ENCODE peak calls at places on chromosome X, in five cellular contexts. K is hepatocyte, F is tibial artery, Q is psoas muscle, T is osteoblast. E is an unnamed sample. For H3K36me3, the result is how much of the 10 kb centered on the place peaks cover.

GRCh38 chrX:13482764-13483552 is 86.4 kb upstream of the EGFL6 start:
- DNase-seq in K (no peak), F (no peak), Q (no peak), T (no peak), E (no peak)

GRCh38 chrX:56564182-56564885 is 907 bp downstream of the UBQLN2 start:
- DNase-seq in K (peak), T (peak), Q (peak), F (peak), E (peak)

GRCh38 chrX:132576945-132577344 is 88.1 kb upstream of the MBNL3 start:
- DNase-seq in K (no peak), F (no peak), T (no peak), Q (no peak), E (no peak)

GRCh38 chrX:15680401-15680800 is 15.8 kb upstream of the CLTRN start:
- DNase-seq in F (no peak), K (peak), T (no peak), Q (no peak), E (peak)

GRCh38 chrX:28639502-28639901 is 52.3 kb downstream of the IL1RAPL1 start:
- DNase-seq in K (no peak), Q (no peak), F (no peak), T (no peak), E (peak)

GRCh38 chrX:47936224-47936939 is 67.4 kb downstream of the ZNF182 start:
- DNase-seq in F (no peak), K (peak), T (peak), Q (no peak), E (no peak)

GRCh38 chrX:119647552-119648420 is 41.6 kb upstream of the NKRF start:
- DNase-seq in T (no peak), F (no peak), K (no peak), Q (no peak), E (no peak)

GRCh38 chrX:87702795-87703194 is 185.2 kb downstream of the KLHL4 start:
- DNase-seq in F (no peak), T (no peak), K (no peak), Q (no peak), E (no peak)

GRCh38 chrX:20452487-20452886 is 185.8 kb upstream of the RPS6KA3 start:
- DNase-seq in F (no peak), Q (no peak), K (no peak), T (no peak), E (no peak)

GRCh38 chrX:17544831-17545230 is 169.8 kb downstream of the NHS start:
- DNase-seq in Q (no peak), T (no peak), K (peak), F (no peak), E (no peak)

GRCh38 chrX:68939868-68940267 is 111.0 kb downstream of the EFNB1 start:
- DNase-seq in Q (no peak), T (no peak), K (no peak), F (no peak), E (no peak)

GRCh38 chrX:149993989-149994388 is 55.7 kb upstream of the EOLA2 start:
- DNase-seq in F (no peak), Q (no peak), K (no peak), T (no peak), E (no peak)

GRCh38 chrX:19758536-19758935 is 128.9 kb downstream of the SH3KBP1 start:
- DNase-seq in Q (no peak), K (no peak), T (no peak), F (no peak), E (no peak)

GRCh38 chrX:13764765-13765164 is 30.2 kb downstream of the OFD1 start:
- DNase-seq in K (peak), F (no peak), T (peak), Q (no peak), E (peak)

GRCh38 chrX:46912098-46912672 is at the start of gene JADE3:
- DNase-seq in F (peak), Q (peak), T (peak), K (peak), E (peak)

GRCh38 chrX:154352012-154352401 is 22.4 kb downstream of the FLNA start:
- DNase-seq in Q (peak), T (no peak), K (no peak), F (no peak), E (no peak)

GRCh38 chrX:154349979-154350378 is 24.5 kb downstream of the FLNA start:
- DNase-seq in F (no peak), Q (peak), T (no peak), K (no peak), E (no peak)

GRCh38 chrX:154350429-154351182 is 23.8 kb downstream of the FLNA start:
- DNase-seq in T (no peak), Q (peak), K (no peak), F (no peak), E (no peak)

GRCh38 chrX:154352466-154352865 is 22.0 kb downstream of the FLNA start:
- DNase-seq in F (no peak), Q (no peak), T (no peak), K (no peak), E (no peak)

GRCh38 chrX:154351183-154352011 is 23.0 kb downstream of the FLNA start:
- DNase-seq in T (no peak), F (peak), Q (no peak), K (no peak), E (no peak)
- H3K36me3 ChIP-seq in T (half or more), F (half or more), Q (under half), K (under half), E (half or more)

DNA sequence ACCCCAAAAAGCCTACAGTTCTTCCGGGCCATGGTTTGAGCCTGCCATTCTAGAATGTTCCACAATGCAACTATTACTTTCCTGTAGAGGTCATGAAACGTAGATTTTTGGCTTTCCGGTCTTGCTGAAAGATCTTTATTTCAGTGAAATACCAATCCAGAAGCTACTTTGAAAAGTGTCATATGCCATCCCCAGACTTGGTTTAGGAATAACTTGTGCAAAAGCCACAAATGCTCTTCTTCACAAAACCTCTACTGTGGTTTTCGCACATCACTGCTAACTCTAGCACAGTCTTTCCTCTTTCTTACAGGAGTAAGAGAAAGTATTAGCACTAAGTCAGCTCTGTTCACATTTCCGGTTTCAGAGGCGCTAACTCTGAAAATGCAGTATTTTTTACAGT is 12.7 kb upstream of the CD40LG start:
- DNase-seq in T (no peak), Q (no peak), K (no peak), F (no peak), E (no peak)
- H3K4me3 ChIP-seq in T (no peak), Q (no peak), K (no peak), F (no peak), E (no peak)

GRCh38 chrX:118181030-118181429 is 64.4 kb upstream of the KLHL13 start:
- DNase-seq in T (no peak), K (no peak), Q (no peak), F (no peak), E (no peak)
- H3K27ac ChIP-seq in T (no peak), K (no peak), Q (no peak), F (no peak), E (no peak)

DNA sequence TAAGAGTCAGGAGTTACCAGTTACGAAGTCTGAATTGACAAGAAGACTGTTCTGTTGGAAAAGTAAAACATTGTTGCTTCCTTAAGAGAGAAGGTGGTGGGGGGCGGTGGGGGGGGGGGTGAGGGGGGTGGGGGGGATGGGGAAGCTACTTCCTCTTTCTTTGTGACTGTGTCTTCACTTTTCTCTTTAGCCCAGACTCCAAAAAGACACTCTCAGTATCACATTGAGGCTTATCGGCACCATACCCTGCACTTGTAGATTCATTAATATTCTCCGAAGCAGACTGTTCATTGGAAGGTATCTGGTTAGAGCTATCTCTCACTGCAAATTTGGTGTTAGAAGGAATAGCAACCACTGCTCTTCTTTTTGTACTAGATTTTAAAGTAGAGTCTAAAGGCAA is 94.5 kb upstream of the IL13RA1 start:
- DNase-seq in Q (no peak), T (no peak), F (no peak), K (no peak), E (no peak)
- H3K36me3 ChIP-seq in Q (under half), T (under half), F (under half), K (under half), E (under half)